ENCODE peak calls at places on chromosomes 4 and X, in four cellular contexts. P, S, M and R are unnamed samples.

GRCh38 chrX:125203379-125203736 is 116.3 kb upstream of the TEX13C start:
- DNase-seq in P (peak; percentile 61), S (no peak), M (no peak), R (no peak)

GRCh38 chrX:48461830-48462229 is 8.2 kb downstream of the SLC38A5 start:
- DNase-seq in P (no peak), S (no peak), M (no peak), R (no peak)

GRCh38 chrX:129925305-129926092 is 19.5 kb downstream of the UTP14A start:
- DNase-seq in P (peak; percentile 71), S (peak; percentile 34), M (peak; percentile 66), R (peak; percentile 45)

GRCh38 chrX:69158166-69159040 is 6.8 kb downstream of the PJA1 start:
- DNase-seq in P (no peak), S (peak; percentile 23), M (peak; percentile 71), R (peak; percentile 63)

GRCh38 chr4:85595796-85596559 is 121.0 kb downstream of the ARHGAP24 start:
- DNase-seq in P (no peak), S (no peak), M (no peak), R (no peak)

GRCh38 chrX:46407036-46407752 is 138.0 kb downstream of the ZNF674 start:
- DNase-seq in P (no peak), S (no peak), M (peak; percentile 11), R (no peak)

GRCh38 chr4:152540293-152540674 is 4.4 kb upstream of the FBXW7 start:
- DNase-seq in P (peak; percentile 48), S (peak; percentile 23), M (no peak), R (no peak)

GRCh38 chr4:126445596-126445995 is 1130.8 kb downstream of the FAT4 start:
- DNase-seq in P (no peak), S (no peak), M (no peak), R (no peak)

GRCh38 chr4:73868206-73869129 is 725 bp upstream of the CXCL1 start:
- DNase-seq in P (no peak), S (no peak), M (peak; percentile 41), R (peak; percentile 13)

GRCh38 chr4:170004656-170005250 is 21.4 kb downstream of the MFAP3L start:
- DNase-seq in P (peak; percentile 39), S (no peak), M (no peak), R (no peak)

GRCh38 chrX:46770817-46771163 is 11.9 kb upstream of the SLC9A7 start:
- DNase-seq in P (no peak), S (no peak), M (peak; percentile 14), R (no peak)

GRCh38 chr4:83364312-83364711 is 29.7 kb upstream of the HPSE start:
- DNase-seq in P (no peak), S (no peak), M (no peak), R (no peak)

GRCh38 chr4:1216869-1217294 is 32.0 kb downstream of the CTBP1 start:
- DNase-seq in P (no peak), S (no peak), M (no peak), R (no peak)

GRCh38 chrX:16695079-16695676 is 17.3 kb downstream of the CTPS2 start:
- DNase-seq in P (peak; percentile 74), S (peak; percentile 29), M (peak; percentile 55), R (peak; percentile 54)

GRCh38 chr4:98662055-98662453 is 3.6 kb upstream of the TSPAN5 start:
- DNase-seq in P (no peak), S (no peak), M (no peak), R (no peak)

GRCh38 chr4:98661356-98662054 is 3.1 kb upstream of the TSPAN5 start:
- DNase-seq in P (no peak), S (no peak), M (peak; percentile 39), R (no peak)

GRCh38 chr4:98658287-98659105 is at the start of gene TSPAN5:
- DNase-seq in P (peak; percentile 82), S (peak; percentile 12), M (peak; percentile 82), R (peak; percentile 52)

GRCh38 chr4:98659106-98659592 is 738 bp upstream of the TSPAN5 start:
- DNase-seq in P (no peak), S (no peak), M (no peak), R (peak; percentile 43)

GRCh38 chr4:98659741-98660507 is 1.5 kb upstream of the TSPAN5 start:
- DNase-seq in P (no peak), S (peak; percentile 26), M (peak; percentile 46), R (peak; percentile 36)
- TF ChIP-seq JUN in P (no peak), S (no peak), M (peak; percentile 32), R (no peak)

GRCh38 chrX:40579880-40580536 is 762 bp upstream of the ATP6AP2 start:
- DNase-seq in P (no peak), S (no peak), M (peak; percentile 0), R (no peak)

GRCh38 chrX:40581333-40581910 is 652 bp downstream of the ATP6AP2 start:
- DNase-seq in P (no peak), S (no peak), M (peak; percentile 13), R (peak; percentile 14)

GRCh38 chrX:40579139-40579538 is 1.6 kb upstream of the ATP6AP2 start:
- DNase-seq in P (no peak), S (no peak), M (no peak), R (no peak)

GRCh38 chrX:40578039-40578438 is 2.7 kb upstream of the ATP6AP2 start:
- DNase-seq in P (no peak), S (peak; percentile 40), M (no peak), R (no peak)

GRCh38 chrX:40580537-40581332 is at the start of gene ATP6AP2:
- DNase-seq in P (peak; percentile 85), S (peak; percentile 89), M (peak; percentile 94), R (peak; percentile 95)
- TF ChIP-seq JUN in P (no peak), S (no peak), M (no peak), R (peak; percentile 49)

DNA sequence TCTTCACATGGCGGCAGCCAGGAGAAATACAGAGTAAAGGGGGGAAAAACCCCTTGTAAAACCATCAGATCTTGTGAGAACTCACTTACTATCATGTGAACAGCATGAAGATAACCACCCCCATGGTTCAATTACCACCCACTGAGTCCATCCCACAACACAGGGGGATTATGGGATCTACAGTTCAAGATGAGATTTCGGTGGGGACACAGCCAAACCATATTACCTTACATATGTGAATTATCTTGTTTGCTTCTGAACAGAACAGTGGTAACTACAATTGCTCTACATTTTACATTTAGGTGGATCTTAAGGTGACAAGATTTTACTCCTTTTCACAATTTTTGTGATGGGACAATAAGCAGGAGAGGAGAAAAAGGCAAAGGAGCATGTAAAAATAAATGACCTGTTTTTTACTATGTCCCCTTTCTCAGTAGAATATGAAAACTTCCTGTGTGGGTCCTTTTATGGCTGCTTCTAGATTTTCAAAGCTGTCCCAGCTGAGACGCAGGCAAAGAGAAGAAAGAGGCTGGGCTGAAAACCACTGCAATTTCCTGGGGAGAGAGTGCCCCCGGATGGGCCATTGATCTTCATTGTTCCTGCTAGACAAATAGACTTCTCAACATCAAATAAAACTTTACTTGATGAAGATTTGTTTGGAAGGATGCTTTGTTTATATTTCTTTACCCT is 45.9 kb upstream of the PGM2 start:
- DNase-seq in P (no peak), S (peak; percentile 36), M (no peak), R (no peak)
- TF ChIP-seq JUN in P (no peak), S (no peak), M (no peak), R (no peak)

GRCh38 chr4:124455671-124456070 is 256.9 kb downstream of the ANKRD50 start:
- DNase-seq in P (no peak), S (no peak), M (no peak), R (no peak)

GRCh38 chr4:124462954-124463828 is 249.3 kb downstream of the ANKRD50 start:
- DNase-seq in P (no peak), S (no peak), M (no peak), R (no peak)

GRCh38 chr4:124464836-124465235 is 247.7 kb downstream of the ANKRD50 start:
- DNase-seq in P (no peak), S (no peak), M (no peak), R (no peak)

GRCh38 chr4:124459196-124459921 is 253.2 kb downstream of the ANKRD50 start:
- DNase-seq in P (peak; percentile 50), S (no peak), M (no peak), R (no peak)

GRCh38 chr4:124459922-124460301 is 252.6 kb downstream of the ANKRD50 start:
- DNase-seq in P (no peak), S (no peak), M (peak; percentile 59), R (no peak)
- TF ChIP-seq JUN in P (no peak), S (no peak), M (no peak), R (no peak)

GRCh38 chr4:38676986-38677385 is 13.0 kb downstream of the KLF3 start:
- DNase-seq in P (no peak), S (no peak), M (no peak), R (no peak)

GRCh38 chr4:38674206-38675144 is 10.5 kb downstream of the KLF3 start:
- DNase-seq in P (no peak), S (peak; percentile 31), M (peak; percentile 48), R (peak; percentile 32)

GRCh38 chr4:38678078-38678477 is 14.1 kb downstream of the KLF3 start:
- DNase-seq in P (no peak), S (no peak), M (peak; percentile 46), R (no peak)

GRCh38 chr4:38675167-38676121 is 11.4 kb downstream of the KLF3 start:
- DNase-seq in P (peak; percentile 87), S (peak; percentile 77), M (peak; percentile 86), R (peak; percentile 73)

GRCh38 chr4:38677466-38677865 is 13.5 kb downstream of the KLF3 start:
- DNase-seq in P (no peak), S (no peak), M (no peak), R (no peak)
- TF ChIP-seq JUN in P (no peak), S (no peak), M (no peak), R (no peak)

GRCh38 chr4:106358899-106359298 is 9.7 kb downstream of the GIMD1 start:
- DNase-seq in P (no peak), S (no peak), M (no peak), R (no peak)
- TF ChIP-seq JUN in P (no peak), S (no peak), M (no peak), R (no peak)